ENCODE peak calls at places on chromosomes 4 and X, in six cellular contexts. D is H7; U is stimulated activated CD4-positive, alpha-beta T cell treated with anti-CD3 and anti-CD28 coated beads, Interleukin-4, amount 100 ng/mL, for 48 hours; B is NCI-H1417; I is EH; X is lung. S is an unnamed sample.

GRCh38 chr4:108244576-108244975 is 75.8 kb upstream of the LEF1 start:
- DNase-seq in I (no peak), X (no peak), B (no peak), D (no peak), U (no peak), S (no peak)

GRCh38 chrX:28901637-28902036 is 314.4 kb downstream of the IL1RAPL1 start:
- DNase-seq in I (peak; percentile 18), D (no peak), B (no peak), X (no peak), U (no peak), S (no peak)

GRCh38 chr4:8916251-8916913 is 44.7 kb upstream of the HMX1 start:
- DNase-seq in D (peak; percentile 40), U (no peak), I (no peak), B (no peak), X (no peak), S (peak; percentile 32)

GRCh38 chr4:149344436-149344835 is 471.2 kb downstream of the IQCM start:
- DNase-seq in I (peak; percentile 21), X (no peak), D (no peak), B (no peak), U (no peak), S (no peak)

GRCh38 chr4:3310301-3311094 is 17.7 kb downstream of the RGS12 start:
- DNase-seq in U (no peak), I (no peak), B (no peak), D (no peak), X (no peak), S (peak; percentile 34)

GRCh38 chr4:113899260-113900177 is 79.9 kb downstream of the ARSJ start:
- DNase-seq in I (no peak), B (no peak), X (no peak), U (no peak), D (no peak), S (no peak)

GRCh38 chrX:136028383-136028984 is 43.2 kb downstream of the SLC9A6 start:
- DNase-seq in B (peak; percentile 26), U (no peak), I (peak; percentile 69), D (peak; percentile 25), X (no peak), S (no peak)

GRCh38 chrX:148416931-148417330 is 83.5 kb upstream of the AFF2 start:
- DNase-seq in U (no peak), X (no peak), B (no peak), I (no peak), D (no peak), S (no peak)